ENCODE peak calls at places on chromosome 20, in five cellular contexts. K is left ventricle myocardium inferior, W is fibroblast of lung, F is fibroblast of the aortic adventitia, H is Caco-2. X is an unnamed sample.

GRCh38 chr20:46250772-46251171 is 57.5 kb downstream of the CDH22 start:
- DNase-seq in W (no peak), F (no peak), H (no peak), K (no peak), X (no peak)

GRCh38 chr20:62337558-62338293 is 29.4 kb downstream of the LAMA5 start:
- DNase-seq in W (no peak), H (no peak), K (no peak), F (no peak), X (no peak)

GRCh38 chr20:36658300-36658699 is 12.3 kb upstream of the SLA2 start:
- DNase-seq in W (no peak), K (no peak), F (no peak), H (no peak), X (no peak)

GRCh38 chr20:8203366-8203765 is 71.3 kb downstream of the PLCB1 start:
- DNase-seq in F (no peak), K (no peak), H (no peak), W (no peak), X (no peak)

GRCh38 chr20:62896526-62896925 is 29.8 kb downstream of the DIDO1 start:
- DNase-seq in F (no peak), W (no peak), K (peak; percentile 7), H (no peak), X (no peak)

GRCh38 chr20:15895560-15896084 is 677.6 kb downstream of the KIF16B start:
- DNase-seq in K (no peak), H (no peak), F (no peak), W (no peak), X (no peak)

GRCh38 chr20:12201289-12201991 is 283.7 kb downstream of the BTBD3 start:
- DNase-seq in K (peak; percentile 17), F (peak; percentile 53), H (no peak), W (peak; percentile 55), X (no peak)

GRCh38 chr20:37228111-37228510 is 33.5 kb downstream of the GHRH start:
- DNase-seq in H (no peak), F (peak; percentile 65), K (no peak), W (no peak), X (no peak)

GRCh38 chr20:577167-577791 is 32.8 kb downstream of the TCF15 start:
- DNase-seq in K (no peak), F (peak; percentile 6), H (peak; percentile 32), W (no peak), X (no peak)

GRCh38 chr20:18879262-18879661 is 65.7 kb downstream of the SCP2D1 start:
- DNase-seq in W (no peak), K (no peak), F (no peak), H (peak; percentile 3), X (no peak)

GRCh38 chr20:19609642-19610223 is 148.3 kb upstream of the RIN2 start:
- DNase-seq in K (no peak), W (no peak), F (no peak), H (no peak), X (no peak)

GRCh38 chr20:17495826-17496225 is 35.4 kb downstream of the BFSP1 start:
- DNase-seq in H (no peak), W (no peak), K (no peak), F (no peak), X (no peak)

GRCh38 chr20:20160513-20160912 is 108.2 kb downstream of the CFAP61 start:
- DNase-seq in F (no peak), W (no peak), H (no peak), K (no peak), X (no peak)

GRCh38 chr20:51236396-51236795 is 213.5 kb upstream of the KCNG1 start:
- DNase-seq in K (no peak), H (no peak), W (no peak), F (no peak), X (no peak)

GRCh38 chr20:10672579-10673127 is 1.1 kb downstream of the JAG1 start:
- DNase-seq in W (peak; percentile 65), K (peak; percentile 54), H (peak; percentile 58), F (peak; percentile 62), X (no peak)

GRCh38 chr20:47610247-47610944 is 108.7 kb downstream of the NCOA3 start:
- DNase-seq in H (no peak), F (peak; percentile 81), K (no peak), W (peak; percentile 79), X (peak; percentile 47)

GRCh38 chr20:47610945-47611250 is 109.2 kb downstream of the NCOA3 start:
- DNase-seq in H (no peak), K (no peak), W (no peak), F (no peak), X (no peak)

GRCh38 chr20:47611785-47612184 is 110.1 kb downstream of the NCOA3 start:
- DNase-seq in H (no peak), K (no peak), F (no peak), W (no peak), X (no peak)

GRCh38 chr20:47614703-47615309 is 113.1 kb downstream of the NCOA3 start:
- DNase-seq in K (no peak), W (no peak), H (no peak), F (no peak), X (no peak)

DNA sequence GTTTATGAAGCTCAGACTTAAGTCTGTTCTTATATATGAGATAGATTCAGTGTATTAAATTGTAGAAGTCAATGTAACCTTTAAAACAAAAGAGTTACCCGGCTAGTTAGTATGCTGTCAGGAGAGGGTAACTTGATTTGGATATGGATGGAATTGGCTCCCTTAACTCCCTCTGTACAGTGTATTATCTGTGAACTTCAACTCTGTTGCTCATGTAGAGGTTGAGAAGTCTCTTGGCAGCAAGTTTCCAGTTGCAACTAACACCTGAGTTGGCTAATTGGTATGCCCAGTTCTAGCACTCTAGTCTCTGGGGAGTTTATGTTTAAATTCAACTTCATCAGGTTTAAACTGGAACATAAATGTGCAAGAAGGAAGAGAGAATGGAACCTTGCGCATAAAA is 111.0 kb downstream of the NCOA3 start:
- DNase-seq in H (no peak), K (no peak), F (no peak), W (no peak), X (no peak)
- TF ChIP-seq CTCF in H (no peak), K (no peak), F (no peak), W (no peak), X (no peak)

DNA sequence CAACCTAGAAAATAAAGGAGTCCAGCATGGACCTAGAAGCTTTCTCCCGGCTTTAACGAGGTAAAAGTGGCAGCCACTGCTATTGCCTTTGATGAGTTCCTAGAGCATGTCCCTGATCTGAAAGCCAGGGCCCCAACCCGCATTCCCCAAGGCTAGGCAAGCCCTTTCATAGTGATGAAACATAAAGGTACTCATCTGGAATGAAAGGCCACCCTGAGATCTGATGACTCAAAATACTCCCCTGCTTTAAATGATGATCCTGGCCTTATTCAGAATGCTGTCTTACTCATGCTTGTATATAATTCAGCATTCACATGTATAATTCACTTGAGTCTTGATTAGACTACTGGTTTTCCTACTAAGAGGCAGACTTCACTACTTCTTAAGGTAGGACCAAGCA is 21.3 kb downstream of the TTPAL start:
- DNase-seq in K (no peak), W (peak; percentile 61), H (no peak), F (peak; percentile 66), X (peak; percentile 67)
- H3K4me3 ChIP-seq in K (no peak overlapping the region), W (no peak overlapping the region), H (no peak overlapping the region), F (no peak overlapping the region), X (no peak overlapping the region)

GRCh38 chr20:49396230-49396629 is 86.2 kb downstream of the KCNB1 start:
- DNase-seq in W (no peak), F (no peak), K (no peak), H (no peak), X (no peak)
- TF ChIP-seq CTCF in W (no peak), F (peak; percentile 38), K (no peak), H (no peak), X (peak; percentile 24)

GRCh38 chr20:59145926-59146800 is 17.5 kb upstream of the ZNF831 start:
- DNase-seq in W (no peak), F (no peak), K (no peak), H (no peak), X (no peak)
- H3K4me3 ChIP-seq in W (no peak overlapping the region), F (no peak overlapping the region), K (no peak overlapping the region), H (no peak overlapping the region), X (no peak overlapping the region)

DNA sequence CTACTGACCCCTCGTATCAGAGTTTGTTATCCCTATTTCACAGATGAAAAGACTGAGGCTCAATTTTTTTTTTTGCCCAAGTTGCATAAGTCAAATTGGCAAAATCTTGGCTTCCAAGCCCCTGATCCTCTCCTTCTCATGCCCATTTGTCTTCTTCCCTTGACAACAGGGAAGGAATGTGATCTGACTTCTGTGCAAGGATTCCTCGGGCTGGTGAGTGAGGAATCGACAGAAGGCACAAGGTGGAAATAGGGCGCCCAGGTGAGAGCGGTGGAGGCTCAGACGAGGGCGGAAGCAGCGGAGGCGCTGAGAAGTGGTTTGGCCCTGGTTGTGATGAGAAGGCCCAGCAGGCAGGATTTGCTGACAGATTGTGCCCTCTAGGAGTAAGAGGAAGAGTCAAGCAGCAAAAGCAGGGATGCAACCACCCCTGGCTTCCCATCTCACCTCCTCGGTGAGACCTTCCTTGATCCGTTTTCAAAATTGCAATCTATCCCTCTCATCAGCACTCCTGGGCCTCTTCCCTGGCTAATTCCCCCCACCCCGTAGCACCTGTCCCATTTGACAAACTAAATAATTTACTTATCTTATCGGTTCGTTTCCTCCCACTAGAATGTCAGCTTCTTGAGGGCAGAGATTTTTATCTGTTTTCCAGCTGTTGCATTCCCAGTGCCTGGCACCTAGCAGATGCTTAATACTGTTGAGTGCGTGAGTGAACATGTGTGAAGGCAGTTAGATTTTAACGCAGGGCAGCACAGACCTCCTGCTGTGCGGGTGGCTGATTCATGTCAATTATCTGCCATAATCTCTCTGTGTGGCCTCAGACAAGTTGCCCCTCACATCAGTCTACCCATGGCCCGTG is 3.7 kb upstream of the SIRPA start:
- DNase-seq in H (no peak), W (no peak), F (no peak), K (no peak), X (no peak)
- TF ChIP-seq CTCF in H (no peak), W (no peak), F (no peak), K (no peak), X (no peak)